ENCODE peak calls at places on chromosomes 6 and 20, in seven cellular contexts. A, E, O, S, J, D and M are unnamed samples.

GRCh38 chr6:145743325-145743724 is 8.0 kb upstream of the EPM2A start:
- DNase-seq in A (no peak), E (no peak), O (no peak), S (no peak), J (no peak), D (no peak), M (no peak)

GRCh38 chr6:157953580-157954091 is 28.0 kb upstream of the SYNJ2 start:
- DNase-seq in A (no peak), E (no peak), O (no peak), S (no peak), J (no peak), D (no peak), M (no peak)

GRCh38 chr6:35511183-35511941 is 1.3 kb downstream of the TULP1 start:
- DNase-seq in A (no peak), E (no peak), O (no peak), S (no peak), J (no peak), D (no peak), M (no peak)

GRCh38 chr6:23477576-23477975 is 648.4 kb upstream of the NRSN1 start:
- DNase-seq in A (no peak), E (no peak), O (no peak), S (no peak), J (no peak), D (no peak), M (no peak)

GRCh38 chr20:47338131-47338628 is 18.3 kb downstream of the ZMYND8 start:
- DNase-seq in A (no peak), E (no peak), O (peak; percentile 44), S (no peak), J (no peak), D (no peak), M (no peak)

GRCh38 chr6:37580164-37580955 is 80.7 kb upstream of the CCDC167 start:
- DNase-seq in A (no peak), E (no peak), O (no peak), S (no peak), J (peak; percentile 20), D (no peak), M (no peak)

GRCh38 chr6:6696867-6697531 is 108.5 kb downstream of the LY86 start:
- DNase-seq in A (no peak), E (no peak), O (peak; percentile 65), S (peak; percentile 85), J (peak; percentile 16), D (no peak), M (no peak)

GRCh38 chr6:65649392-65649791 is 57.6 kb downstream of the EYS start:
- DNase-seq in A (no peak), E (no peak), O (no peak), S (no peak), J (no peak), D (no peak), M (no peak)

GRCh38 chr6:1396952-1397868 is 7.8 kb downstream of the FOXF2 start:
- DNase-seq in A (peak; percentile 47), E (no peak), O (peak; percentile 65), S (peak; percentile 47), J (peak; percentile 70), D (peak; percentile 63), M (peak; percentile 70)

GRCh38 chr6:163176097-163176496 is 238.4 kb upstream of the QKI start:
- DNase-seq in A (no peak), E (no peak), O (no peak), S (no peak), J (no peak), D (no peak), M (no peak)

GRCh38 chr6:38504996-38505395 is 134.7 kb downstream of the BTBD9 start:
- DNase-seq in A (no peak), E (no peak), O (no peak), S (peak; percentile 35), J (no peak), D (no peak), M (no peak)

GRCh38 chr20:15406072-15406471 is 1068.7 kb upstream of the FLRT3 start:
- DNase-seq in A (no peak), E (no peak), O (no peak), S (peak; percentile 3), J (no peak), D (no peak), M (no peak)

GRCh38 chr6:149964243-149965190 is 774 bp downstream of the ULBP1 start:
- DNase-seq in A (no peak), E (no peak), O (no peak), S (no peak), J (peak; percentile 34), D (no peak), M (no peak)

GRCh38 chr6:35487653-35488516 is 9.0 kb downstream of the TEAD3 start:
- DNase-seq in A (no peak), E (no peak), O (no peak), S (peak; percentile 66), J (peak; percentile 45), D (no peak), M (no peak)

GRCh38 chr6:27251672-27252251 is 4.3 kb downstream of the PRSS16 start:
- DNase-seq in A (peak; percentile 25), E (no peak), O (peak; percentile 17), S (peak; percentile 87), J (peak; percentile 91), D (peak; percentile 34), M (peak; percentile 48)

GRCh38 chr6:131400054-131400781 is 172.8 kb upstream of the ARG1 start:
- DNase-seq in A (no peak), E (no peak), O (no peak), S (peak; percentile 58), J (peak; percentile 45), D (no peak), M (no peak)

GRCh38 chr6:109187399-109188114 is 92.2 kb downstream of the CEP57L1 start:
- DNase-seq in A (peak; percentile 37), E (peak; percentile 22), O (peak; percentile 19), S (peak; percentile 48), J (peak; percentile 57), D (peak; percentile 35), M (peak; percentile 60)

GRCh38 chr6:12071064-12071615 is 59.0 kb downstream of the HIVEP1 start:
- DNase-seq in A (no peak), E (no peak), O (no peak), S (peak; percentile 52), J (no peak), D (no peak), M (no peak)

GRCh38 chr6:91449539-91449938 is 862.7 kb upstream of the MAP3K7 start:
- DNase-seq in A (no peak), E (no peak), O (no peak), S (peak; percentile 26), J (no peak), D (no peak), M (no peak)

GRCh38 chr20:62824476-62825287 is 7.8 kb downstream of the COL9A3 start:
- DNase-seq in A (peak; percentile 47), E (no peak), O (peak; percentile 57), S (no peak), J (no peak), D (peak; percentile 58), M (peak; percentile 47)

GRCh38 chr6:166597711-166598440 is 11.4 kb upstream of the RAMACL start:
- DNase-seq in A (no peak), E (no peak), O (no peak), S (no peak), J (no peak), D (no peak), M (no peak)

GRCh38 chr6:157587127-157587729 is 206.2 kb downstream of the ZDHHC14 start:
- DNase-seq in A (no peak), E (no peak), O (no peak), S (no peak), J (no peak), D (no peak), M (no peak)

GRCh38 chr6:14240411-14241166 is 123.0 kb downstream of the CD83 start:
- DNase-seq in A (no peak), E (no peak), O (no peak), S (no peak), J (no peak), D (no peak), M (no peak)